ENCODE peak calls at places on chromosomes 3 and 15, in six cellular contexts. F, D, M, J, G and Z are unnamed samples.

GRCh38 chr3:10344147-10344943 is 23.4 kb upstream of the SEC13 start:
- DNase-seq in M (peak), J (peak), G (peak), F (peak), D (peak), Z (no peak)

GRCh38 chr3:126926684-126927404 is 56.1 kb upstream of the PLXNA1 start:
- DNase-seq in F (peak), D (no peak), G (no peak), J (no peak), M (no peak), Z (no peak)

GRCh38 chr3:14301558-14301957 is 100.8 kb upstream of the SLC6A6 start:
- DNase-seq in M (no peak), D (no peak), F (no peak), G (no peak), J (no peak), Z (no peak)

GRCh38 chr15:60787737-60788513 is 309.0 kb upstream of the ICE2 start:
- DNase-seq in D (no peak), M (peak), G (no peak), J (no peak), F (no peak), Z (no peak)

GRCh38 chr3:168976969-168977368 is 686.5 kb downstream of the MECOM start:
- DNase-seq in G (no peak), F (no peak), M (no peak), J (no peak), D (no peak), Z (no peak)

GRCh38 chr3:86175593-86175992 is 815.4 kb downstream of the VGLL3 start:
- DNase-seq in J (no peak), M (no peak), D (no peak), F (no peak), G (no peak), Z (no peak)

GRCh38 chr3:16723994-16724393 is 118.8 kb upstream of the DAZL start:
- DNase-seq in G (no peak), J (no peak), M (no peak), F (peak), D (no peak), Z (no peak)

GRCh38 chr3:187856567-187856966 is 111.3 kb upstream of the BCL6 start:
- DNase-seq in G (no peak), D (no peak), J (no peak), F (no peak), M (no peak), Z (no peak)

GRCh38 chr3:177435301-177435700 is 238.0 kb upstream of the TBL1XR1 start:
- DNase-seq in J (no peak), G (no peak), F (no peak), D (no peak), M (no peak), Z (no peak)

GRCh38 chr15:27587810-27588209 is 511.3 kb downstream of the OCA2 start:
- DNase-seq in F (no peak), G (no peak), D (no peak), M (no peak), J (no peak), Z (no peak)

GRCh38 chr15:34701536-34701935 is 53.3 kb downstream of the GJD2 start:
- DNase-seq in G (no peak), F (no peak), D (no peak), J (no peak), M (no peak), Z (no peak)

GRCh38 chr3:194450341-194450740 is 36.5 kb downstream of the ATP13A3 start:
- DNase-seq in J (no peak), D (no peak), F (peak), M (no peak), G (no peak), Z (no peak)

GRCh38 chr3:149752051-149752787 is at the start of gene COMMD2:
- DNase-seq in F (peak), M (peak), J (peak), D (peak), G (peak), Z (no peak)